ENCODE peak calls at places on chromosome 21, in eight cellular contexts. F is AG10803; C is HT-29; P is hepatic stellate cell; Y is stimulated activated CD8-positive, alpha-beta memory T cell treated with anti-CD3 and anti-CD28 coated beads, Interleukin-4, amount 100 ng/mL, for 1 hour; H is sigmoid colon; Z is nephron progenitor cell; U is NCI-H510A treated with DMSO at 0.1 percent for 48 hours. W is an unnamed sample.
A peak's percentile ranks its signal among the peaks of the same experiment; 100 is the strongest.

GRCh38 chr21:46062471-46063211 is 35.3 kb upstream of the COL6A2 start:
- DNase-seq in F (no peak), C (no peak), P (no peak), Y (no peak), H (peak; percentile 50), Z (no peak), U (no peak), W (no peak)

GRCh38 chr21:34844033-34844923 is 175.5 kb downstream of the CLIC6 start:
- DNase-seq in F (no peak), C (no peak), P (no peak), Y (no peak), H (peak; percentile 87), Z (no peak), U (peak; percentile 76), W (no peak)

GRCh38 chr21:27168084-27168483 is 201.2 kb upstream of the ADAMTS5 start:
- DNase-seq in F (no peak), C (no peak), P (peak; percentile 3), Y (no peak), H (no peak), Z (no peak), U (no peak), W (no peak)

GRCh38 chr21:44349416-44349846 is 4.0 kb upstream of the TRPM2 start:
- DNase-seq in F (no peak), C (no peak), P (no peak), Y (no peak), H (no peak), Z (no peak), U (no peak), W (no peak)

GRCh38 chr21:28699591-28700259 is 293.0 kb downstream of the LTN1 start:
- DNase-seq in F (peak; percentile 62), C (no peak), P (no peak), Y (no peak), H (no peak), Z (no peak), U (no peak), W (no peak)

GRCh38 chr21:33015091-33015490 is 10.6 kb upstream of the OLIG2 start:
- DNase-seq in F (no peak), C (no peak), P (no peak), Y (no peak), H (no peak), Z (no peak), U (no peak), W (no peak)

GRCh38 chr21:45971487-45972352 is 9.8 kb upstream of the COL6A1 start:
- DNase-seq in F (peak; percentile 94), C (no peak), P (peak; percentile 72), Y (no peak), H (peak; percentile 94), Z (peak; percentile 22), U (no peak), W (no peak)

GRCh38 chr21:34023691-34024381 is 49.5 kb upstream of the MRPS6 start:
- DNase-seq in F (no peak), C (no peak), P (no peak), Y (no peak), H (no peak), Z (no peak), U (peak; percentile 24), W (no peak)

GRCh38 chr21:46538262-46538661 is 66.6 kb downstream of the S100B start:
- DNase-seq in F (no peak), C (no peak), P (no peak), Y (no peak), H (peak; percentile 40), Z (no peak), U (no peak), W (no peak)

GRCh38 chr21:31290765-31291164 is 53.3 kb downstream of the TIAM1 start:
- DNase-seq in F (no peak), C (no peak), P (no peak), Y (no peak), H (no peak), Z (no peak), U (no peak), W (no peak)

GRCh38 chr21:42465008-42465878 is 30.8 kb downstream of the RSPH1 start:
- DNase-seq in F (no peak), C (peak; percentile 65), P (no peak), Y (no peak), H (no peak), Z (no peak), U (no peak), W (no peak)

GRCh38 chr21:31216206-31216605 is 127.9 kb downstream of the TIAM1 start:
- DNase-seq in F (no peak), C (no peak), P (no peak), Y (no peak), H (no peak), Z (no peak), U (no peak), W (no peak)

GRCh38 chr21:39456665-39457064 is 4.9 kb downstream of the SH3BGR start:
- DNase-seq in F (no peak), C (no peak), P (no peak), Y (no peak), H (no peak), Z (no peak), U (no peak), W (no peak)

GRCh38 chr21:45097827-45098387 is 23.5 kb downstream of the ADARB1 start:
- DNase-seq in F (no peak), C (no peak), P (no peak), Y (no peak), H (no peak), Z (no peak), U (no peak), W (no peak)

GRCh38 chr21:26137379-26138060 is 33.0 kb downstream of the APP start:
- DNase-seq in F (no peak), C (no peak), P (no peak), Y (no peak), H (no peak), Z (no peak), U (no peak), W (no peak)

GRCh38 chr21:43988506-43989230 is 23.4 kb upstream of the TRAPPC10 start:
- DNase-seq in F (no peak), C (no peak), P (no peak), Y (no peak), H (no peak), Z (no peak), U (no peak), W (no peak)

GRCh38 chr21:36150192-36150711 is 6.4 kb upstream of the DOP1B start:
- DNase-seq in F (peak; percentile 75), C (no peak), P (peak; percentile 26), Y (no peak), H (peak; percentile 84), Z (no peak), U (no peak), W (no peak)

GRCh38 chr21:45383111-45383614 is 21.8 kb upstream of the COL18A1 start:
- DNase-seq in F (no peak), C (no peak), P (no peak), Y (no peak), H (no peak), Z (no peak), U (no peak), W (no peak)

GRCh38 chr21:41612674-41613250 is 104.8 kb upstream of the TMPRSS2 start:
- DNase-seq in F (peak; percentile 100), C (peak; percentile 64), P (peak; percentile 97), Y (no peak), H (peak; percentile 91), Z (peak; percentile 86), U (peak; percentile 68), W (no peak)

GRCh38 chr21:41895643-41896493 is 16.7 kb upstream of the PRDM15 start:
- DNase-seq in F (no peak), C (no peak), P (peak; percentile 69), Y (peak; percentile 40), H (peak; percentile 52), Z (no peak), U (no peak), W (no peak)

GRCh38 chr21:16159213-16159970 is 429.6 kb downstream of the USP25 start:
- DNase-seq in F (no peak), C (no peak), P (no peak), Y (no peak), H (no peak), Z (no peak), U (no peak), W (no peak)

GRCh38 chr21:35231115-35231514 is 182.0 kb upstream of the RUNX1 start:
- DNase-seq in F (no peak), C (no peak), P (no peak), Y (no peak), H (no peak), Z (no peak), U (peak; percentile 59), W (no peak)

GRCh38 chr21:45440736-45441350 is 35.9 kb downstream of the COL18A1 start:
- DNase-seq in F (no peak), C (no peak), P (no peak), Y (no peak), H (no peak), Z (no peak), U (no peak), W (no peak)

GRCh38 chr21:43865471-43866181 is 603 bp downstream of the AGPAT3 start:
- DNase-seq in F (peak; percentile 22), C (peak; percentile 16), P (peak; percentile 80), Y (peak; percentile 23), H (peak; percentile 73), Z (peak; percentile 39), U (no peak), W (no peak)

GRCh38 chr21:46141767-46142580 is 13.4 kb downstream of the FTCD start:
- DNase-seq in F (no peak), C (no peak), P (no peak), Y (no peak), H (no peak), Z (no peak), U (no peak), W (no peak)

GRCh38 chr21:41090981-41091380 is 77.0 kb upstream of the BACE2 start:
- DNase-seq in F (no peak), C (no peak), P (no peak), Y (no peak), H (no peak), Z (no peak), U (peak; percentile 58), W (no peak)

GRCh38 chr21:29163381-29164115 is 33.1 kb downstream of the MAP3K7CL start:
- DNase-seq in F (peak; percentile 13), C (no peak), P (no peak), Y (no peak), H (no peak), Z (no peak), U (no peak), W (no peak)

GRCh38 chr21:25735221-25735894 is 586 bp downstream of the GABPA start:
- DNase-seq in F (peak; percentile 86), C (peak; percentile 62), P (peak; percentile 69), Y (peak; percentile 80), H (peak; percentile 96), Z (peak; percentile 79), U (peak; percentile 62), W (peak; percentile 33)

GRCh38 chr21:40964691-40965090 is 117.7 kb upstream of the DSCAM start:
- DNase-seq in F (no peak), C (no peak), P (no peak), Y (no peak), H (no peak), Z (no peak), U (no peak), W (no peak)

GRCh38 chr21:35016071-35016470 is 33.0 kb downstream of the RUNX1 start:
- DNase-seq in F (no peak), C (no peak), P (no peak), Y (no peak), H (no peak), Z (no peak), U (no peak), W (no peak)

GRCh38 chr21:21111309-21111920 is 113.2 kb downstream of the NCAM2 start:
- DNase-seq in F (no peak), C (no peak), P (no peak), Y (no peak), H (no peak), Z (no peak), U (no peak), W (no peak)

GRCh38 chr21:45528981-45529784 is 13.1 kb downstream of the SLC19A1 start:
- DNase-seq in F (no peak), C (no peak), P (no peak), Y (no peak), H (peak; percentile 52), Z (no peak), U (no peak), W (no peak)

GRCh38 chr21:39955326-39955725 is 88.1 kb downstream of the PCP4 start:
- DNase-seq in F (no peak), C (no peak), P (no peak), Y (no peak), H (no peak), Z (no peak), U (no peak), W (no peak)

GRCh38 chr21:36175771-36176565 is 19.3 kb downstream of the DOP1B start:
- DNase-seq in F (no peak), C (no peak), P (no peak), Y (no peak), H (no peak), Z (no peak), U (peak; percentile 62), W (no peak)